ENCODE peak calls at places on chromosomes 2 and 18, in six cellular contexts. One of them, this sample, is unnamed.

GRCh38 chr2:121400206-121400605 is 115.2 kb upstream of the TFCP2L1 start:
- DNase-seq in skeletal muscle cell: peak; percentile 50
- DNase-seq in tibial artery: no peak
- DNase-seq in NCI-H774: no peak
- DNase-seq in M059J: no peak
- DNase-seq in T-helper 22 cell: no peak
- DNase-seq in this sample: no peak

GRCh38 chr2:133139847-133140533 is 428.3 kb downstream of the NCKAP5 start:
- DNase-seq in T-helper 22 cell: no peak
- DNase-seq in NCI-H774: no peak
- DNase-seq in tibial artery: no peak
- DNase-seq in M059J: peak; percentile 24
- DNase-seq in skeletal muscle cell: no peak
- DNase-seq in this sample: no peak

GRCh38 chr2:239195318-239195871 is 205.4 kb downstream of the HDAC4 start:
- DNase-seq in tibial artery: no peak
- DNase-seq in NCI-H774: no peak
- DNase-seq in T-helper 22 cell: no peak
- DNase-seq in skeletal muscle cell: no peak
- DNase-seq in M059J: no peak
- DNase-seq in this sample: peak; percentile 43

GRCh38 chr2:23009545-23010149 is 375.3 kb upstream of the KLHL29 start:
- DNase-seq in skeletal muscle cell: peak; percentile 10
- DNase-seq in tibial artery: no peak
- DNase-seq in NCI-H774: no peak
- DNase-seq in M059J: peak; percentile 11
- DNase-seq in T-helper 22 cell: no peak
- DNase-seq in this sample: no peak

GRCh38 chr2:235654115-235654514 is 160.3 kb downstream of the AGAP1 start:
- DNase-seq in T-helper 22 cell: no peak
- DNase-seq in NCI-H774: no peak
- DNase-seq in tibial artery: no peak
- DNase-seq in skeletal muscle cell: no peak
- DNase-seq in M059J: no peak
- DNase-seq in this sample: no peak

GRCh38 chr2:174750923-174751441 is 13.3 kb downstream of the CHRNA1 start:
- DNase-seq in T-helper 22 cell: peak; percentile 33
- DNase-seq in M059J: no peak
- DNase-seq in tibial artery: no peak
- DNase-seq in skeletal muscle cell: no peak
- DNase-seq in NCI-H774: no peak
- DNase-seq in this sample: no peak

GRCh38 chr2:187936228-187936627 is 355.4 kb upstream of the GULP1 start:
- DNase-seq in NCI-H774: no peak
- DNase-seq in M059J: no peak
- DNase-seq in tibial artery: no peak
- DNase-seq in skeletal muscle cell: no peak
- DNase-seq in T-helper 22 cell: no peak
- DNase-seq in this sample: no peak

GRCh38 chr2:202726070-202726469 is 91.3 kb downstream of the FAM117B start:
- DNase-seq in T-helper 22 cell: no peak
- DNase-seq in tibial artery: no peak
- DNase-seq in NCI-H774: no peak
- DNase-seq in M059J: no peak
- DNase-seq in skeletal muscle cell: no peak
- DNase-seq in this sample: no peak

GRCh38 chr18:9673296-9674251 is 34.5 kb upstream of the RAB31 start:
- DNase-seq in NCI-H774: peak; percentile 15
- DNase-seq in skeletal muscle cell: no peak
- DNase-seq in M059J: peak; percentile 78
- DNase-seq in tibial artery: no peak
- DNase-seq in T-helper 22 cell: no peak
- DNase-seq in this sample: no peak

GRCh38 chr2:46554381-46554780 is 75.0 kb downstream of the TMEM247 start:
- DNase-seq in T-helper 22 cell: no peak
- DNase-seq in M059J: no peak
- DNase-seq in skeletal muscle cell: no peak
- DNase-seq in NCI-H774: no peak
- DNase-seq in tibial artery: peak; percentile 84
- DNase-seq in this sample: no peak

GRCh38 chr2:28594029-28594368 is 98.1 kb downstream of the PLB1 start:
- DNase-seq in M059J: no peak
- DNase-seq in skeletal muscle cell: no peak
- DNase-seq in tibial artery: no peak
- DNase-seq in NCI-H774: no peak
- DNase-seq in T-helper 22 cell: no peak
- DNase-seq in this sample: no peak

GRCh38 chr2:212991120-212991519 is 160.3 kb downstream of the IKZF2 start:
- DNase-seq in M059J: no peak
- DNase-seq in NCI-H774: no peak
- DNase-seq in T-helper 22 cell: no peak
- DNase-seq in tibial artery: no peak
- DNase-seq in skeletal muscle cell: no peak
- DNase-seq in this sample: no peak

GRCh38 chr2:180980943-180981898 is 816 bp downstream of the UBE2E3 start:
- DNase-seq in tibial artery: no peak
- DNase-seq in T-helper 22 cell: no peak
- DNase-seq in NCI-H774: peak; percentile 16
- DNase-seq in M059J: peak; percentile 35
- DNase-seq in skeletal muscle cell: no peak
- DNase-seq in this sample: peak; percentile 64

GRCh38 chr2:188333751-188334524 is 42.3 kb downstream of the GULP1 start:
- DNase-seq in NCI-H774: no peak
- DNase-seq in M059J: peak; percentile 34
- DNase-seq in tibial artery: no peak
- DNase-seq in skeletal muscle cell: no peak
- DNase-seq in T-helper 22 cell: no peak
- DNase-seq in this sample: no peak

GRCh38 chr2:213490087-213490486 is 205.8 kb downstream of the SPAG16 start:
- DNase-seq in M059J: peak; percentile 6
- DNase-seq in T-helper 22 cell: no peak
- DNase-seq in tibial artery: no peak
- DNase-seq in skeletal muscle cell: no peak
- DNase-seq in NCI-H774: no peak
- DNase-seq in this sample: no peak